ENCODE peak calls at places on chromosomes 12 and 14, in four cellular contexts. One of them, this sample, is unnamed.

GRCh38 chr14:59130472-59130871 is 58.0 kb upstream of the DAAM1 start:
- DNase-seq in midbrain: no peak
- DNase-seq in RPMI8226: no peak
- DNase-seq in NCI-H2029: no peak
- DNase-seq in this sample: no peak

GRCh38 chr14:68309121-68309520 is 483.7 kb downstream of the ZFP36L1 start:
- DNase-seq in NCI-H2029: no peak
- DNase-seq in midbrain: peak; percentile 29
- DNase-seq in RPMI8226: no peak
- DNase-seq in this sample: no peak

GRCh38 chr14:61153436-61153835 is 127.7 kb downstream of the TMEM30B start:
- DNase-seq in NCI-H2029: no peak
- DNase-seq in RPMI8226: no peak
- DNase-seq in midbrain: no peak
- DNase-seq in this sample: no peak

GRCh38 chr14:104683653-104684448 is 5.6 kb upstream of the INF2 start:
- DNase-seq in RPMI8226: no peak
- DNase-seq in midbrain: no peak
- DNase-seq in NCI-H2029: no peak
- DNase-seq in this sample: no peak

GRCh38 chr12:99977550-99977949 is 7.2 kb downstream of the ANKS1B start:
- DNase-seq in midbrain: no peak
- DNase-seq in RPMI8226: no peak
- DNase-seq in NCI-H2029: no peak
- DNase-seq in this sample: no peak

GRCh38 chr12:123397400-123397799 is 13.5 kb downstream of the KMT5A start:
- DNase-seq in midbrain: no peak
- DNase-seq in RPMI8226: no peak
- DNase-seq in NCI-H2029: no peak
- DNase-seq in this sample: no peak

GRCh38 chr14:77583657-77584056 is 32.8 kb downstream of the SPTLC2 start:
- DNase-seq in midbrain: no peak
- DNase-seq in RPMI8226: no peak
- DNase-seq in NCI-H2029: no peak
- DNase-seq in this sample: no peak

GRCh38 chr14:22978873-22979671 is 3.3 kb downstream of the AJUBA start:
- DNase-seq in RPMI8226: no peak
- DNase-seq in midbrain: no peak
- DNase-seq in NCI-H2029: no peak
- DNase-seq in this sample: no peak

GRCh38 chr12:89319111-89319510 is 33.2 kb downstream of the DUSP6 start:
- DNase-seq in NCI-H2029: no peak
- DNase-seq in midbrain: no peak
- DNase-seq in RPMI8226: no peak
- DNase-seq in this sample: no peak

GRCh38 chr12:52026267-52026666 is 19.5 kb downstream of the TAMALIN start:
- DNase-seq in midbrain: no peak
- DNase-seq in RPMI8226: no peak
- DNase-seq in NCI-H2029: no peak
- DNase-seq in this sample: no peak

GRCh38 chr12:55729592-55730446 is 1.0 kb upstream of the CD63 start:
- DNase-seq in RPMI8226: peak; percentile 69
- DNase-seq in midbrain: peak; percentile 90
- DNase-seq in NCI-H2029: peak; percentile 82
- DNase-seq in this sample: peak; percentile 64

GRCh38 chr12:38662851-38663250 is 242.5 kb downstream of the CPNE8 start:
- DNase-seq in RPMI8226: no peak
- DNase-seq in midbrain: no peak
- DNase-seq in NCI-H2029: no peak
- DNase-seq in this sample: no peak

GRCh38 chr12:65609359-65609771 is 214.9 kb upstream of the HMGA2 start:
- DNase-seq in NCI-H2029: no peak
- DNase-seq in midbrain: no peak
- DNase-seq in RPMI8226: no peak
- DNase-seq in this sample: no peak

GRCh38 chr12:48351022-48351708 is 446 bp upstream of the ZNF641 start:
- DNase-seq in RPMI8226: no peak
- DNase-seq in NCI-H2029: peak; percentile 49
- DNase-seq in midbrain: peak; percentile 75
- DNase-seq in this sample: no peak

GRCh38 chr12:110821917-110822316 is 24.9 kb upstream of the CCDC63 start:
- DNase-seq in NCI-H2029: no peak
- DNase-seq in RPMI8226: no peak
- DNase-seq in midbrain: no peak
- DNase-seq in this sample: no peak

GRCh38 chr14:75299064-75299463 is 20.4 kb downstream of the FOS start:
- DNase-seq in NCI-H2029: no peak
- DNase-seq in RPMI8226: no peak
- DNase-seq in midbrain: peak; percentile 25
- DNase-seq in this sample: no peak

GRCh38 chr12:124869011-124869665 is 5.5 kb upstream of the SCARB1 start:
- DNase-seq in RPMI8226: no peak
- DNase-seq in NCI-H2029: no peak
- DNase-seq in midbrain: peak; percentile 8
- DNase-seq in this sample: no peak

GRCh38 chr12:80807640-80808288 is 91.1 kb downstream of the MYF5 start:
- DNase-seq in midbrain: no peak
- DNase-seq in RPMI8226: peak; percentile 26
- DNase-seq in NCI-H2029: no peak
- DNase-seq in this sample: no peak

GRCh38 chr14:80787876-80788275 is 153.7 kb downstream of the CEP128 start:
- DNase-seq in RPMI8226: no peak
- DNase-seq in midbrain: no peak
- DNase-seq in NCI-H2029: no peak
- DNase-seq in this sample: no peak

This sample was measured in NCI-H526 treated with DMSO at 0.1 percent for 48 hours.